ENCODE peak calls at places on chromosomes 1 and 21, in nine cellular contexts. One of them, this sample, is unnamed.

GRCh38 chr1:18575620-18576019 is 55.0 kb upstream of the PAX7 start:
- DNase-seq in right atrium auricular region: peak
- DNase-seq in upper lobe of right lung: peak
- DNase-seq in RWPE1: peak
- DNase-seq in heart right ventricle: peak
- DNase-seq in thoracic aorta: no peak
- DNase-seq in IMR-90: peak
- DNase-seq in ovary: peak
- DNase-seq in CD8-positive, alpha-beta memory T cell: no peak
- DNase-seq in this sample: no peak

GRCh38 chr1:178196631-178197030 is 102.7 kb downstream of the RASAL2 start:
- DNase-seq in right atrium auricular region: no peak
- DNase-seq in upper lobe of right lung: no peak
- DNase-seq in RWPE1: no peak
- DNase-seq in heart right ventricle: no peak
- DNase-seq in thoracic aorta: no peak
- DNase-seq in IMR-90: peak
- DNase-seq in ovary: no peak
- DNase-seq in CD8-positive, alpha-beta memory T cell: no peak
- DNase-seq in this sample: no peak

GRCh38 chr1:3204725-3205124 is 135.7 kb downstream of the PRDM16 start:
- DNase-seq in right atrium auricular region: no peak
- DNase-seq in upper lobe of right lung: no peak
- DNase-seq in RWPE1: no peak
- DNase-seq in heart right ventricle: no peak
- DNase-seq in thoracic aorta: no peak
- DNase-seq in IMR-90: no peak
- DNase-seq in ovary: no peak
- DNase-seq in CD8-positive, alpha-beta memory T cell: no peak
- DNase-seq in this sample: no peak

GRCh38 chr1:113141650-113142473 is 68.9 kb downstream of the LRIG2 start:
- DNase-seq in right atrium auricular region: no peak
- DNase-seq in upper lobe of right lung: no peak
- DNase-seq in RWPE1: peak
- DNase-seq in heart right ventricle: no peak
- DNase-seq in thoracic aorta: no peak
- DNase-seq in IMR-90: peak
- DNase-seq in ovary: no peak
- DNase-seq in CD8-positive, alpha-beta memory T cell: no peak
- DNase-seq in this sample: no peak

GRCh38 chr21:15408089-15408488 is 321.7 kb upstream of the USP25 start:
- DNase-seq in right atrium auricular region: no peak
- DNase-seq in upper lobe of right lung: no peak
- DNase-seq in RWPE1: no peak
- DNase-seq in heart right ventricle: no peak
- DNase-seq in thoracic aorta: no peak
- DNase-seq in IMR-90: no peak
- DNase-seq in ovary: no peak
- DNase-seq in CD8-positive, alpha-beta memory T cell: no peak
- DNase-seq in this sample: no peak

GRCh38 chr1:181097242-181097641 is 8.7 kb downstream of the IER5 start:
- DNase-seq in right atrium auricular region: no peak
- DNase-seq in upper lobe of right lung: no peak
- DNase-seq in RWPE1: no peak
- DNase-seq in heart right ventricle: no peak
- DNase-seq in thoracic aorta: no peak
- DNase-seq in IMR-90: peak
- DNase-seq in ovary: no peak
- DNase-seq in CD8-positive, alpha-beta memory T cell: no peak
- DNase-seq in this sample: no peak

GRCh38 chr1:84155517-84155916 is 11.4 kb downstream of the PRKACB start:
- DNase-seq in right atrium auricular region: no peak
- DNase-seq in upper lobe of right lung: no peak
- DNase-seq in RWPE1: no peak
- DNase-seq in heart right ventricle: no peak
- DNase-seq in thoracic aorta: no peak
- DNase-seq in IMR-90: no peak
- DNase-seq in ovary: no peak
- DNase-seq in CD8-positive, alpha-beta memory T cell: no peak
- DNase-seq in this sample: no peak

GRCh38 chr1:154148787-154149186 is 6.1 kb downstream of the NUP210L start:
- DNase-seq in right atrium auricular region: no peak
- DNase-seq in upper lobe of right lung: no peak
- DNase-seq in RWPE1: no peak
- DNase-seq in heart right ventricle: no peak
- DNase-seq in thoracic aorta: no peak
- DNase-seq in IMR-90: peak
- DNase-seq in ovary: no peak
- DNase-seq in CD8-positive, alpha-beta memory T cell: no peak
- DNase-seq in this sample: peak

GRCh38 chr1:36883315-36883949 is 150.9 kb downstream of the GRIK3 start:
- DNase-seq in right atrium auricular region: peak
- DNase-seq in upper lobe of right lung: no peak
- DNase-seq in RWPE1: no peak
- DNase-seq in heart right ventricle: no peak
- DNase-seq in thoracic aorta: no peak
- DNase-seq in IMR-90: no peak
- DNase-seq in ovary: no peak
- DNase-seq in CD8-positive, alpha-beta memory T cell: no peak
- DNase-seq in this sample: no peak

GRCh38 chr1:171313835-171314320 is at the start of gene FMO4:
- DNase-seq in right atrium auricular region: peak
- DNase-seq in upper lobe of right lung: peak
- DNase-seq in RWPE1: peak
- DNase-seq in heart right ventricle: peak
- DNase-seq in thoracic aorta: peak
- DNase-seq in IMR-90: peak
- DNase-seq in ovary: peak
- DNase-seq in CD8-positive, alpha-beta memory T cell: peak
- DNase-seq in this sample: peak

GRCh38 chr1:207797229-207797973 is 45.5 kb downstream of the CD46 start:
- DNase-seq in right atrium auricular region: peak
- DNase-seq in upper lobe of right lung: peak
- DNase-seq in RWPE1: peak
- DNase-seq in heart right ventricle: peak
- DNase-seq in thoracic aorta: peak
- DNase-seq in IMR-90: peak
- DNase-seq in ovary: peak
- DNase-seq in CD8-positive, alpha-beta memory T cell: peak
- DNase-seq in this sample: peak

GRCh38 chr1:63073530-63074306 is 248.6 kb upstream of the FOXD3 start:
- DNase-seq in right atrium auricular region: no peak
- DNase-seq in upper lobe of right lung: no peak
- DNase-seq in RWPE1: no peak
- DNase-seq in heart right ventricle: no peak
- DNase-seq in thoracic aorta: no peak
- DNase-seq in IMR-90: no peak
- DNase-seq in ovary: no peak
- DNase-seq in CD8-positive, alpha-beta memory T cell: no peak
- DNase-seq in this sample: no peak

GRCh38 chr21:35027558-35028450 is 21.3 kb downstream of the RUNX1 start:
- DNase-seq in right atrium auricular region: no peak
- DNase-seq in upper lobe of right lung: no peak
- DNase-seq in RWPE1: no peak
- DNase-seq in heart right ventricle: no peak
- DNase-seq in thoracic aorta: no peak
- DNase-seq in IMR-90: no peak
- DNase-seq in ovary: no peak
- DNase-seq in CD8-positive, alpha-beta memory T cell: no peak
- DNase-seq in this sample: no peak

GRCh38 chr21:35028451-35028757 is 20.7 kb downstream of the RUNX1 start:
- DNase-seq in right atrium auricular region: no peak
- DNase-seq in upper lobe of right lung: no peak
- DNase-seq in RWPE1: no peak
- DNase-seq in heart right ventricle: no peak
- DNase-seq in thoracic aorta: no peak
- DNase-seq in IMR-90: no peak
- DNase-seq in ovary: no peak
- DNase-seq in CD8-positive, alpha-beta memory T cell: no peak
- DNase-seq in this sample: no peak

GRCh38 chr21:35026153-35026499 is 23.0 kb downstream of the RUNX1 start:
- DNase-seq in right atrium auricular region: no peak
- DNase-seq in upper lobe of right lung: no peak
- DNase-seq in RWPE1: no peak
- DNase-seq in heart right ventricle: no peak
- DNase-seq in thoracic aorta: no peak
- DNase-seq in IMR-90: no peak
- DNase-seq in ovary: no peak
- DNase-seq in CD8-positive, alpha-beta memory T cell: no peak
- DNase-seq in this sample: no peak

GRCh38 chr21:35025206-35026152 is 23.6 kb downstream of the RUNX1 start:
- DNase-seq in right atrium auricular region: no peak
- DNase-seq in upper lobe of right lung: no peak
- DNase-seq in RWPE1: no peak
- DNase-seq in heart right ventricle: no peak
- DNase-seq in thoracic aorta: no peak
- DNase-seq in IMR-90: no peak
- DNase-seq in ovary: no peak
- DNase-seq in CD8-positive, alpha-beta memory T cell: no peak
- DNase-seq in this sample: peak

GRCh38 chr21:35026617-35027557 is 22.2 kb downstream of the RUNX1 start:
- DNase-seq in right atrium auricular region: peak
- DNase-seq in upper lobe of right lung: peak
- DNase-seq in RWPE1: no peak
- DNase-seq in heart right ventricle: peak
- DNase-seq in thoracic aorta: no peak
- DNase-seq in IMR-90: peak
- DNase-seq in ovary: peak
- DNase-seq in CD8-positive, alpha-beta memory T cell: peak
- DNase-seq in this sample: peak
- H3K27ac ChIP-seq in right atrium auricular region: peak
- H3K27ac ChIP-seq in upper lobe of right lung: peak
- H3K27ac ChIP-seq in RWPE1: no peak
- H3K27ac ChIP-seq in heart right ventricle: peak
- H3K27ac ChIP-seq in thoracic aorta: no peak
- H3K27ac ChIP-seq in IMR-90: peak
- H3K27ac ChIP-seq in ovary: no peak
- H3K27ac ChIP-seq in CD8-positive, alpha-beta memory T cell: peak
- H3K27ac ChIP-seq in this sample: peak

GRCh38 chr1:201737350-201738060 is 91.5 kb upstream of the IPO9 start:
- DNase-seq in right atrium auricular region: peak
- DNase-seq in upper lobe of right lung: no peak
- DNase-seq in RWPE1: no peak
- DNase-seq in heart right ventricle: peak
- DNase-seq in thoracic aorta: no peak
- DNase-seq in IMR-90: peak
- DNase-seq in ovary: no peak
- DNase-seq in CD8-positive, alpha-beta memory T cell: no peak
- DNase-seq in this sample: no peak

GRCh38 chr1:201739054-201739453 is 89.9 kb upstream of the IPO9 start:
- DNase-seq in right atrium auricular region: no peak
- DNase-seq in upper lobe of right lung: no peak
- DNase-seq in RWPE1: no peak
- DNase-seq in heart right ventricle: no peak
- DNase-seq in thoracic aorta: no peak
- DNase-seq in IMR-90: no peak
- DNase-seq in ovary: no peak
- DNase-seq in CD8-positive, alpha-beta memory T cell: no peak
- DNase-seq in this sample: no peak

GRCh38 chr1:201739492-201740085 is 89.4 kb upstream of the IPO9 start:
- DNase-seq in right atrium auricular region: peak
- DNase-seq in upper lobe of right lung: peak
- DNase-seq in RWPE1: peak
- DNase-seq in heart right ventricle: peak
- DNase-seq in thoracic aorta: no peak
- DNase-seq in IMR-90: no peak
- DNase-seq in ovary: peak
- DNase-seq in CD8-positive, alpha-beta memory T cell: peak
- DNase-seq in this sample: no peak

GRCh38 chr1:201734776-201735175 is 94.2 kb upstream of the IPO9 start:
- DNase-seq in right atrium auricular region: no peak
- DNase-seq in upper lobe of right lung: no peak
- DNase-seq in RWPE1: no peak
- DNase-seq in heart right ventricle: no peak
- DNase-seq in thoracic aorta: no peak
- DNase-seq in IMR-90: no peak
- DNase-seq in ovary: no peak
- DNase-seq in CD8-positive, alpha-beta memory T cell: no peak
- DNase-seq in this sample: no peak

GRCh38 chr1:201736707-201737320 is 92.1 kb upstream of the IPO9 start:
- DNase-seq in right atrium auricular region: no peak
- DNase-seq in upper lobe of right lung: no peak
- DNase-seq in RWPE1: no peak
- DNase-seq in heart right ventricle: no peak
- DNase-seq in thoracic aorta: no peak
- DNase-seq in IMR-90: no peak
- DNase-seq in ovary: no peak
- DNase-seq in CD8-positive, alpha-beta memory T cell: no peak
- DNase-seq in this sample: no peak
- H3K27ac ChIP-seq in right atrium auricular region: peak
- H3K27ac ChIP-seq in upper lobe of right lung: no peak
- H3K27ac ChIP-seq in RWPE1: peak
- H3K27ac ChIP-seq in heart right ventricle: peak
- H3K27ac ChIP-seq in thoracic aorta: no peak
- H3K27ac ChIP-seq in IMR-90: no peak
- H3K27ac ChIP-seq in ovary: no peak
- H3K27ac ChIP-seq in CD8-positive, alpha-beta memory T cell: no peak
- H3K27ac ChIP-seq in this sample: no peak

GRCh38 chr21:43575466-43575841 is 83.8 kb downstream of the HSF2BP start:
- DNase-seq in right atrium auricular region: no peak
- DNase-seq in upper lobe of right lung: no peak
- DNase-seq in RWPE1: no peak
- DNase-seq in heart right ventricle: no peak
- DNase-seq in thoracic aorta: no peak
- DNase-seq in IMR-90: no peak
- DNase-seq in ovary: no peak
- DNase-seq in CD8-positive, alpha-beta memory T cell: no peak
- DNase-seq in this sample: no peak
- H3K27ac ChIP-seq in right atrium auricular region: no peak
- H3K27ac ChIP-seq in upper lobe of right lung: peak
- H3K27ac ChIP-seq in RWPE1: no peak
- H3K27ac ChIP-seq in heart right ventricle: no peak
- H3K27ac ChIP-seq in thoracic aorta: peak
- H3K27ac ChIP-seq in IMR-90: no peak
- H3K27ac ChIP-seq in ovary: peak
- H3K27ac ChIP-seq in CD8-positive, alpha-beta memory T cell: no peak
- H3K27ac ChIP-seq in this sample: peak

DNA sequence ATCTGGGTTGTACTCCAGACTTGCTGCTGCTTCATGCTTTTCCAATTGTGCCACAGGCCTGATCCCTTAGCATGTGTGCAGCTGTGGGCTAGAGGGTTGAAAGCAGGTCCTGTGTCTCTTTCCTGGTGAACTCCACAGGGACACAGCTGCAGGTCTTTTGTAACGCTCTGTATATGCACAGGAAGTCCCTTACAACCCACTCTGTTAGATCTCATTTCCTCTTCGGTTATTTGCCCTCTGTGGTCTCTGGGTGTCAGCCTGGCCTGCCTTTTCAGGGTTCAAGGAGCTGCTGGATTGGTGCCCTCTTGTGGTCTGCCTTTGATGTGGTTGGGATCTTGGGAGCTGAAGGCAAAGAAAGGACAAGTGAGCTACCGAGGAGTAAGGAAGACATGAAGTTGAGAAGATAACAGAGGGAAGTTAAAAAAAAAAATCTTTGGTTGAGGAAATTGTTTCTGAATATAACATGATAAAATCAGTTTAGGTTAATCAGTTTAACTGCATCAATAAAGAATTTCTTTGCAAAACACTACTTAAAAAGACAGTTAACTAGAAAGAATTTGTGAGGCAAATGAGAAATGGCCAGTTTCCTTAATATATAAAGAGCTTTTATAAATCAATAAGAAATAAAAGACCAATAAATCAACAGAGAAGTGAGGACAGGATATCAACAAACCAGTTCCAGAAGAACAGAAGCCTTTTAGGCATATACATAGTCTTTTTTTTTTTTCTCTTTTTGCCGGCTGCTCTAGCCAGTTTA is 44.1 kb downstream of the UCK2 start:
- DNase-seq in right atrium auricular region: no peak
- DNase-seq in upper lobe of right lung: peak
- DNase-seq in RWPE1: no peak
- DNase-seq in heart right ventricle: peak
- DNase-seq in thoracic aorta: no peak
- DNase-seq in IMR-90: peak
- DNase-seq in ovary: no peak
- DNase-seq in CD8-positive, alpha-beta memory T cell: peak
- DNase-seq in this sample: peak
- H3K27ac ChIP-seq in right atrium auricular region: no peak
- H3K27ac ChIP-seq in upper lobe of right lung: peak
- H3K27ac ChIP-seq in RWPE1: no peak
- H3K27ac ChIP-seq in heart right ventricle: no peak
- H3K27ac ChIP-seq in thoracic aorta: no peak
- H3K27ac ChIP-seq in IMR-90: no peak
- H3K27ac ChIP-seq in ovary: no peak
- H3K27ac ChIP-seq in CD8-positive, alpha-beta memory T cell: no peak
- H3K27ac ChIP-seq in this sample: peak

This sample was measured in HL-60.